ENCODE peak calls at places on chromosomes 1 and 21, in four cellular contexts. Z, E, H and V are unnamed samples.

GRCh38 chr1:244970236-244970652 is 105.9 kb upstream of the HNRNPU start:
- DNase-seq in Z (peak; percentile 42), E (peak; percentile 90), H (peak; percentile 88), V (peak; percentile 89)

GRCh38 chr1:244749230-244750016 is 86.0 kb upstream of the COX20 start:
- DNase-seq in Z (no peak), E (no peak), H (no peak), V (no peak)

GRCh38 chr21:20661221-20661620 is 337.0 kb upstream of the NCAM2 start:
- DNase-seq in Z (no peak), E (no peak), H (no peak), V (no peak)

GRCh38 chr1:182869241-182869666 is 30.1 kb downstream of the DHX9 start:
- DNase-seq in Z (no peak), E (peak; percentile 85), H (peak; percentile 41), V (no peak)

GRCh38 chr1:220113136-220113695 is 19.3 kb downstream of the IARS2 start:
- DNase-seq in Z (no peak), E (no peak), H (peak; percentile 59), V (peak; percentile 16)

GRCh38 chr1:2468041-2468472 is 8.0 kb upstream of the PLCH2 start:
- DNase-seq in Z (no peak), E (peak; percentile 87), H (peak; percentile 78), V (no peak)

GRCh38 chr1:167207940-167208623 is 12.6 kb upstream of the POU2F1 start:
- DNase-seq in Z (no peak), E (no peak), H (no peak), V (no peak)

GRCh38 chr1:234400773-234401172 is 27.5 kb downstream of the COA6 start:
- DNase-seq in Z (no peak), E (no peak), H (no peak), V (no peak)

GRCh38 chr1:179310721-179311120 is 17.1 kb downstream of the SOAT1 start:
- DNase-seq in Z (no peak), E (no peak), H (no peak), V (no peak)

GRCh38 chr1:229148041-229148671 is 122.8 kb upstream of the RAB4A start:
- DNase-seq in Z (no peak), E (no peak), H (peak; percentile 67), V (peak; percentile 74)

GRCh38 chr1:227998374-227999055 is 8.3 kb upstream of the WNT3A start:
- DNase-seq in Z (no peak), E (no peak), H (no peak), V (no peak)
- TF ChIP-seq YY1 in Z (no peak), E (no peak), H (no peak), V (no peak)

GRCh38 chr1:28885472-28885877 is 28.9 kb upstream of the EPB41 start:
- DNase-seq in Z (no peak), E (no peak), H (no peak), V (no peak)
- H3K9ac ChIP-seq in Z (peak overlapping the region; percentile 54), E (no peak overlapping the region), H (peak overlapping the region; percentile 42), V (peak overlapping the region; percentile 29)

GRCh38 chr1:39957299-39958020 is 2.5 kb downstream of the MFSD2A start:
- DNase-seq in Z (no peak), E (no peak), H (no peak), V (no peak)

GRCh38 chr1:39958801-39959200 is 3.9 kb downstream of the MFSD2A start:
- DNase-seq in Z (no peak), E (no peak), H (no peak), V (no peak)

GRCh38 chr1:39962450-39962825 is 7.5 kb downstream of the MFSD2A start:
- DNase-seq in Z (no peak), E (no peak), H (no peak), V (no peak)

GRCh38 chr1:39959651-39960333 is 4.8 kb downstream of the MFSD2A start:
- DNase-seq in Z (no peak), E (no peak), H (no peak), V (no peak)

GRCh38 chr1:39960461-39960958 is 5.6 kb downstream of the MFSD2A start:
- DNase-seq in Z (no peak), E (no peak), H (peak; percentile 41), V (no peak)
- TF ChIP-seq YY1 in Z (no peak), E (no peak), H (no peak), V (no peak)

DNA sequence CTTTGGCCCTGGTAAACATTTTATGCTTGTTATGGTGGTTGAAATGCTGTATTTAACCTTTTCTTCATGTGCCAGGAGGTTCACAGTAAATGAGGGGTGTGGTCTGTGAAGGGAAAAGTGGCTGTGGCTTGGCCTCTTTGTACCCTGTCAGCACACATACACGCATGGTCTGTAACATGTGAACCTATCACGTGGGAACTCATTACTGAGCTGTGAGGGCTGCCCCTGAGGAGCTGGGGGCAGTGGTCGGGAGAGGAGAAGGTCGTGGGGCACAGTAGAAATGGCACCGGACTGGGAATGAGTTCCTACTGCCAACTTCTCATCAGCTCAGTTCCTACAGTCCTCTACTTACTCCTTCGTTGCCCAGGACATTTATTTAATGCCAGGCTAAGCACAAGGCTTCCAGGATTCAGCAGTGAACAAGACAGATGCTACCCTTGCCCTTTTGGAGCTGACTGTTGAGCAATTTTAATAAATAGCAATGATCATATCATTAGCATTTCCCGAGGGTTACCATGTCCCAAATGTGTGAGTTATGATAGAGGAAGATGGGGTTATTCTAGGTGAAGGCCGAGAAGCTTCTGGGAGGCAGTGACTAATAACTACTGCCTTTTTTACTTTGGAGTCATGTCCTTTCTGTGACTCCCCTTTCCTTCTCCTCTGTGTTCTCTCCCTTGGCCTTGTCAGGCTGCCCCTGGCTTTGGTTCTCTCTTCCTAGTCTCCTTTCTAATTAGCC is 38.8 kb downstream of the DDR2 start:
- DNase-seq in Z (no peak), E (no peak), H (no peak), V (no peak)
- H3K9ac ChIP-seq in Z (no peak overlapping the region), E (no peak overlapping the region), H (no peak overlapping the region), V (no peak overlapping the region)

DNA sequence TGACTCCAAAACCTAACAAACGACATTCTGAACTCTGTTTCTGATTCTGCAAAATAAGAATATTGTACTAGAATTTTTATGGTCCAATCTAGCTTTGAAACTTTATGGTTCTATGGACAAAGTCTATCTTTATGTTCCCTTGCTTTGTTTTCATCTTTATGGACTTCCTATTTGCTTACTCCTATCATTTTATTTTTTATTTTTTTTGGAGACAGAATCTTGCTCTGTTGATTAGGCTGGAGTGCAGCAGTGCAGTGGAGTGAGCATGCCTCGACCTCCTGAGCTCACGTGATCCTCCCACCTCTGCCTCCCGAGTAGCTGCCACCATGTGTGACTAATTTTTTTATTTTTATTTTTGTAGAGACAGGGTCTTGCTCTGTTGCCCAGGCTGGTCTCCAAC is 3.6 kb downstream of the NRAS start:
- DNase-seq in Z (no peak), E (no peak), H (no peak), V (no peak)
- TF ChIP-seq YY1 in Z (no peak), E (no peak), H (no peak), V (no peak)

GRCh38 chr1:31413405-31414005 is 492 bp downstream of the SERINC2 start:
- DNase-seq in Z (no peak), E (peak; percentile 74), H (peak; percentile 63), V (peak; percentile 11)
- H3K9ac ChIP-seq in Z (peak overlapping the region; percentile 87), E (peak overlapping the region; percentile 79), H (peak overlapping the region; percentile 58), V (peak overlapping the region; percentile 88)

GRCh38 chr1:204989266-204990058 is 53.5 kb upstream of the CNTN2 start:
- DNase-seq in Z (peak; percentile 45), E (peak; percentile 90), H (peak; percentile 90), V (peak; percentile 80)
- TF ChIP-seq YY1 in Z (no peak), E (peak; percentile 57), H (no peak), V (no peak)